ENCODE peak calls at places on chromosomes 1 and 21, in seven cellular contexts. D, Q, U, G, B, Z and Y are unnamed samples.

GRCh38 chr1:36455386-36455785 is 5.1 kb upstream of the OSCP1 start:
- DNase-seq in D (no peak), Q (no peak), U (no peak), G (no peak), B (no peak), Z (no peak), Y (no peak)

GRCh38 chr1:33298623-33299277 is 22.1 kb downstream of the A3GALT2 start:
- DNase-seq in D (peak; percentile 79), Q (peak; percentile 85), U (peak; percentile 43), G (no peak), B (peak; percentile 40), Z (peak; percentile 52), Y (peak; percentile 72)

GRCh38 chr1:212218065-212218464 is 67.1 kb upstream of the PPP2R5A start:
- DNase-seq in D (no peak), Q (no peak), U (no peak), G (no peak), B (no peak), Z (no peak), Y (no peak)

GRCh38 chr1:5916572-5917280 is 75.5 kb downstream of the NPHP4 start:
- DNase-seq in D (no peak), Q (no peak), U (no peak), G (no peak), B (no peak), Z (no peak), Y (no peak)

GRCh38 chr1:154741747-154742495 is 128.2 kb downstream of the KCNN3 start:
- DNase-seq in D (peak; percentile 54), Q (peak; percentile 91), U (no peak), G (no peak), B (no peak), Z (no peak), Y (no peak)

GRCh38 chr1:222372221-222372620 is 175.7 kb downstream of the HHIPL2 start:
- DNase-seq in D (no peak), Q (no peak), U (no peak), G (no peak), B (no peak), Z (peak; percentile 46), Y (peak; percentile 18)

GRCh38 chr1:247843411-247843810 is 1.7 kb upstream of the OR11L1 start:
- DNase-seq in D (no peak), Q (no peak), U (no peak), G (no peak), B (no peak), Z (no peak), Y (no peak)

GRCh38 chr1:42484382-42484781 is 21.3 kb downstream of the CCDC30 start:
- DNase-seq in D (peak; percentile 29), Q (no peak), U (peak; percentile 86), G (no peak), B (no peak), Z (peak; percentile 95), Y (peak; percentile 98)

GRCh38 chr1:151799179-151800022 is 5.8 kb downstream of the LINGO4 start:
- DNase-seq in D (peak; percentile 27), Q (peak; percentile 49), U (no peak), G (no peak), B (no peak), Z (no peak), Y (no peak)

GRCh38 chr1:27658951-27659496 is 13.0 kb downstream of the IFI6 start:
- DNase-seq in D (peak; percentile 18), Q (peak; percentile 51), U (peak; percentile 86), G (peak; percentile 62), B (no peak), Z (peak; percentile 55), Y (peak; percentile 91)

GRCh38 chr21:20486303-20486702 is 511.9 kb upstream of the NCAM2 start:
- DNase-seq in D (no peak), Q (no peak), U (no peak), G (no peak), B (no peak), Z (no peak), Y (no peak)

GRCh38 chr1:238409191-238409846 is 518.6 kb upstream of the ZP4 start:
- DNase-seq in D (no peak), Q (no peak), U (peak; percentile 90), G (no peak), B (no peak), Z (peak; percentile 93), Y (peak; percentile 86)

GRCh38 chr21:29075706-29076447 is 2.4 kb upstream of the CCT8 start:
- DNase-seq in D (no peak), Q (no peak), U (peak; percentile 89), G (no peak), B (no peak), Z (peak; percentile 35), Y (no peak)

GRCh38 chr1:161217831-161218230 is 2.7 kb downstream of the FCER1G start:
- DNase-seq in D (no peak), Q (no peak), U (no peak), G (no peak), B (no peak), Z (no peak), Y (no peak)

GRCh38 chr1:51519857-51520699 is 1.0 kb upstream of the EPS15 start:
- DNase-seq in D (no peak), Q (no peak), U (no peak), G (no peak), B (no peak), Z (peak; percentile 86), Y (peak; percentile 79)
- H2AFZ ChIP-seq in D (no peak overlapping the region), Q (no peak overlapping the region), U (no peak overlapping the region), G (peak overlapping the region; percentile 21), B (no peak overlapping the region), Z (peak overlapping the region; percentile 75), Y (no peak overlapping the region)

DNA sequence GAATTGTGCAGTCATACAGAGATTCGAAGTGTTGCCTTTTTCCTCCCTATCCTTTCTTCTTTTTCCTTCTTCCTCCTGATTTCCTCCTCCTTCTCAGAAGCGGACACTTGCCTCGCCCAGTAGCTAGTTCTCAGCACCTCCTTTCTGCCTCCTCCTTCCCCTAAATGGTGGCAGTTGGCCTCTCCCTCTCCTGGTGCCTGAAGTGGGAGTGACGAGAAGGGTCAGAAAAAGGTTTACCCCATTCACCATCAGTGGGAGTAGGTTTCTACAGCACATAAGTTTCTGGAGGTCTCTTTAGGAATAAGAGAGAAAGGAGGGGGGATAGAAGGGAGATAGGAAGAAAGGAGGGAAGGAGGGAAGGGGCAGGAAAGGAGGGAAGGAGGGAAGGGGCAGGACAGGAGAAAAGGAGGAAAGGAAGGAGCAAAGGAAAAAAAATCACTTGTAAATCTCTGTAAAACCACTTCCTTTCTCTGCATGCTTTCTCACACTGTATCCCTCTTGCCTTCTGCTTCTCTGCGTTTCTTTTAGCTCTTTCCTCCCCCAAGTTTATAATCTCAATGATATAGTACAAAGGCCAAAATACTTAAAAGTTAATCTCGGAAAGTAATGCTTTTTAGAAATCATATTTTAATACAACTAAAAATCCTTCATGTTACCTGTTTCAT is 20.3 kb upstream of the C1orf105 start:
- DNase-seq in D (no peak), Q (no peak), U (no peak), G (no peak), B (no peak), Z (no peak), Y (peak; percentile 14)
- H2AFZ ChIP-seq in D (peak overlapping the region; percentile 47), Q (peak overlapping the region; percentile 83), U (peak overlapping the region; percentile 73), G (peak overlapping the region; percentile 66), B (no peak overlapping the region), Z (peak overlapping the region; percentile 79), Y (no peak overlapping the region)

GRCh38 chr1:109776206-109776835 is 12.6 kb upstream of the EPS8L3 start:
- DNase-seq in D (no peak), Q (no peak), U (no peak), G (no peak), B (no peak), Z (no peak), Y (no peak)

GRCh38 chr1:109776911-109777310 is 13.2 kb upstream of the EPS8L3 start:
- DNase-seq in D (peak; percentile 89), Q (peak; percentile 85), U (peak; percentile 68), G (peak; percentile 35), B (peak; percentile 85), Z (peak; percentile 78), Y (peak; percentile 88)

GRCh38 chr1:109777436-109777835 is 13.7 kb upstream of the EPS8L3 start:
- DNase-seq in D (no peak), Q (no peak), U (no peak), G (no peak), B (no peak), Z (no peak), Y (peak; percentile 60)

GRCh38 chr1:109775408-109775807 is 11.7 kb upstream of the EPS8L3 start:
- DNase-seq in D (no peak), Q (no peak), U (no peak), G (no peak), B (no peak), Z (peak; percentile 21), Y (no peak)

DNA sequence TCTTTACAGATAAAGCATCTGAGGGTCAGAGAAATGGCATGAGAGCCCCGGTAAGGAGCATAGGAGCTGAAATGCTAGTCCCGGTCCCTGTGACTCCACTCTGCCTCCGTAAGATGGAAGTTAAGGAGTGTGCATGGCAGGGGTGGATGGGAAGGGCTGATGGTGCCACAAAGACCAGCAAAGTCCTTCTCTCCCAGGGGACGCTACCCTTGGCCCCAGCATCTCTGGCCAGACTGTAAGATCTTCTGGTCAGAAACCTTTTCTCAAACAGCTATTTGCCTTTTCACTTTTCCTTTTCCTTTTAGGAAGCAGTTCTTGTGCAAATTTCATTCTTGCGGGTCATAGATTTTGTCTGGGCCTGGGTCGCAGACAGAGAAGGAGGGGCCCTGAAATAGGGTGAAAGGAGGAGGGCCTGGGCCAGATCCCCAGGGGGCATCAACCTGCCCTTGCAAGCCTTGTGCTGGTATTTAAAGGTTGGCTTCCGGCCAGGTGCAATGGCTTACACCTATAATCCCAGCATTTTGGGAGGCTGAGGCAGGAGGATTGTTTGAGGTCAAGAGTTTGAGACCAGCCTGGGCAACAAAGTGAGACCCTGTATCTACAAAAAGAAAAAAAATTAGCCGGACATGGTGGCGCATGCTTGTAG is 14.4 kb upstream of the EPS8L3 start:
- DNase-seq in D (no peak), Q (no peak), U (no peak), G (no peak), B (no peak), Z (no peak), Y (no peak)
- H2AFZ ChIP-seq in D (no peak overlapping the region), Q (no peak overlapping the region), U (no peak overlapping the region), G (no peak overlapping the region), B (no peak overlapping the region), Z (no peak overlapping the region), Y (no peak overlapping the region)

GRCh38 chr1:226428348-226429050 is 20.6 kb upstream of the PARP1 start:
- DNase-seq in D (no peak), Q (no peak), U (no peak), G (no peak), B (no peak), Z (no peak), Y (no peak)

GRCh38 chr1:226429868-226430715 is 22.2 kb upstream of the PARP1 start:
- DNase-seq in D (no peak), Q (no peak), U (no peak), G (no peak), B (no peak), Z (no peak), Y (no peak)

GRCh38 chr1:226425431-226426031 is 17.6 kb upstream of the PARP1 start:
- DNase-seq in D (no peak), Q (no peak), U (no peak), G (no peak), B (no peak), Z (no peak), Y (no peak)

GRCh38 chr1:226427131-226427530 is 19.2 kb upstream of the PARP1 start:
- DNase-seq in D (no peak), Q (no peak), U (no peak), G (no peak), B (no peak), Z (no peak), Y (no peak)

DNA sequence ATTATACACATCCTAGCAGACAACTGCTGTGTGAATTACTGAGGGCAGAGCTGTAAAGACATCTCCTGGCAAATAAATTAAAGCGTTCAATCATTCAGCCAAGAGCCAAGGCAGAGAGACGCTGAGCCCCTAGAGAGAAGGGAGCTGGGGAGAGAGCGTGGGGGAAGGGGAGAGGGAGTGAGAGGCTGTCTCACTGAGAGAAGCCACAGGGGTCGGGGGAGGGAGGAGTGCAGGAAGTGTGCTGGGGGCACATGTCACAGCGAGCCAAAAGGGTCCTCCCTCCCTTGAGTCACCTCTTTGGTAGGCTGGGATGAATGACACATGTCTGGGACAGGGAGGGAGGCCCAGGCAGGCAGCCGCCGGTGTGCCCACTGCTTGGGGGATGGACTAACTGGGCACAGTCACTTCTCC is 21.2 kb upstream of the PARP1 start:
- DNase-seq in D (no peak), Q (no peak), U (no peak), G (no peak), B (no peak), Z (no peak), Y (no peak)
- H2AFZ ChIP-seq in D (peak overlapping the region; percentile 93), Q (no peak overlapping the region), U (no peak overlapping the region), G (no peak overlapping the region), B (peak overlapping the region; percentile 67), Z (no peak overlapping the region), Y (no peak overlapping the region)